ENCODE peak calls at places on chromosome 18, in nine cellular contexts. T is HCEC 1CT; W is fibroblast of pulmonary artery; P is CD8-positive, alpha-beta memory T cell; B is C1 segment of cervical spinal cord; F is PC-9; O is AG09309; Z is iris pigment epithelial cell; E is GM19239. R is an unnamed sample.

GRCh38 chr18:67669993-67670671 is 153.6 kb upstream of the DSEL start:
- DNase-seq in T (peak; percentile 96), W (peak; percentile 90), P (no peak), B (no peak), F (no peak), O (peak; percentile 95), Z (peak; percentile 94), E (no peak), R (peak; percentile 37)

GRCh38 chr18:50973367-50974126 is 5.7 kb downstream of the ELAC1 start:
- DNase-seq in T (peak; percentile 79), W (peak; percentile 71), P (no peak), B (no peak), F (peak; percentile 71), O (no peak), Z (peak; percentile 68), E (no peak), R (no peak)

GRCh38 chr18:75638597-75639467 is 211.3 kb upstream of the SMIM21 start:
- DNase-seq in T (no peak), W (peak; percentile 64), P (no peak), B (no peak), F (no peak), O (no peak), Z (no peak), E (no peak), R (peak; percentile 84)

GRCh38 chr18:74672371-74672770 is 74.7 kb downstream of the ZNF407 start:
- DNase-seq in T (no peak), W (no peak), P (no peak), B (no peak), F (no peak), O (no peak), Z (no peak), E (no peak), R (no peak)

GRCh38 chr18:23704806-23705205 is 15.6 kb downstream of the LAMA3 start:
- DNase-seq in T (no peak), W (no peak), P (no peak), B (no peak), F (no peak), O (no peak), Z (no peak), E (no peak), R (no peak)

GRCh38 chr18:73414069-73414468 is 546.3 kb upstream of the NETO1 start:
- DNase-seq in T (no peak), W (no peak), P (no peak), B (no peak), F (no peak), O (no peak), Z (no peak), E (no peak), R (no peak)

GRCh38 chr18:63365909-63366269 is 1.1 kb downstream of the KDSR start:
- DNase-seq in T (no peak), W (peak; percentile 12), P (no peak), B (peak; percentile 34), F (no peak), O (no peak), Z (peak; percentile 30), E (peak; percentile 7), R (no peak)

GRCh38 chr18:38565513-38565912 is 999.9 kb upstream of the CELF4 start:
- DNase-seq in T (no peak), W (no peak), P (no peak), B (no peak), F (no peak), O (no peak), Z (no peak), E (no peak), R (no peak)

GRCh38 chr18:35030234-35030989 is 10.8 kb upstream of the MAPRE2 start:
- DNase-seq in T (no peak), W (no peak), P (peak; percentile 59), B (no peak), F (no peak), O (no peak), Z (no peak), E (no peak), R (no peak)

GRCh38 chr18:41389936-41390667 is 564.9 kb upstream of the PIK3C3 start:
- DNase-seq in T (no peak), W (no peak), P (no peak), B (no peak), F (no peak), O (no peak), Z (no peak), E (no peak), R (no peak)

GRCh38 chr18:62603211-62603610 is 80.4 kb downstream of the ZCCHC2 start:
- DNase-seq in T (no peak), W (no peak), P (no peak), B (no peak), F (no peak), O (no peak), Z (no peak), E (no peak), R (no peak)

GRCh38 chr18:36640005-36640952 is 188.5 kb downstream of the TPGS2 start:
- DNase-seq in T (no peak), W (peak; percentile 43), P (no peak), B (no peak), F (no peak), O (no peak), Z (no peak), E (no peak), R (no peak)

GRCh38 chr18:79607361-79607930 is 72.2 kb upstream of the CTDP1 start:
- DNase-seq in T (no peak), W (no peak), P (peak; percentile 28), B (no peak), F (no peak), O (no peak), Z (no peak), E (no peak), R (no peak)

GRCh38 chr18:10336749-10337148 is 117.7 kb upstream of the APCDD1 start:
- DNase-seq in T (no peak), W (no peak), P (no peak), B (no peak), F (no peak), O (no peak), Z (no peak), E (no peak), R (no peak)

GRCh38 chr18:76458522-76459311 is 36.3 kb downstream of the ZNF516 start:
- DNase-seq in T (no peak), W (no peak), P (no peak), B (no peak), F (no peak), O (no peak), Z (no peak), E (no peak), R (no peak)

GRCh38 chr18:52499646-52500045 is 159.6 kb downstream of the DCC start:
- DNase-seq in T (no peak), W (no peak), P (no peak), B (no peak), F (no peak), O (no peak), Z (no peak), E (no peak), R (no peak)

GRCh38 chr18:49227456-49227855 is 233.0 kb downstream of the DYM start:
- DNase-seq in T (no peak), W (no peak), P (peak; percentile 59), B (no peak), F (no peak), O (no peak), Z (no peak), E (no peak), R (no peak)

GRCh38 chr18:7071600-7071999 is 46.0 kb downstream of the LAMA1 start:
- DNase-seq in T (no peak), W (no peak), P (no peak), B (no peak), F (no peak), O (no peak), Z (peak; percentile 24), E (no peak), R (no peak)

R was measured in SJSA1.